ENCODE peak calls at places on chromosome 13, in eight cellular contexts. One of them, this sample, is unnamed.

GRCh38 chr13:96200810-96201209 is 110.9 kb downstream of the HS6ST3 start:
- DNase-seq in activated CD4-positive, alpha-beta T cell treated with anti-CD3 and anti-CD28 coated beads, Interleukin-2, amount 10 ng/mL, durations not matched to agents 24 days and 14 days: no peak
- DNase-seq in NCI-H1092 treated with DMSO at 0.1 percent for 48 hours: no peak
- DNase-seq in ELR: no peak
- DNase-seq in NCI-H1048: no peak
- DNase-seq in substantia nigra: no peak
- DNase-seq in effector CD4-positive, alpha-beta T cell: no peak
- DNase-seq in effector memory CD8-positive, alpha-beta T cell: no peak
- DNase-seq in this sample: no peak

GRCh38 chr13:43805681-43806128 is 18.9 kb upstream of the ENOX1 start:
- DNase-seq in ELR: peak
- DNase-seq in activated CD4-positive, alpha-beta T cell treated with anti-CD3 and anti-CD28 coated beads, Interleukin-2, amount 10 ng/mL, durations not matched to agents 24 days and 14 days: no peak
- DNase-seq in effector memory CD8-positive, alpha-beta T cell: no peak
- DNase-seq in NCI-H1048: no peak
- DNase-seq in NCI-H1092 treated with DMSO at 0.1 percent for 48 hours: no peak
- DNase-seq in effector CD4-positive, alpha-beta T cell: no peak
- DNase-seq in substantia nigra: no peak
- DNase-seq in this sample: peak

GRCh38 chr13:31046711-31047279 is 114.3 kb downstream of the TEX26 start:
- DNase-seq in effector CD4-positive, alpha-beta T cell: no peak
- DNase-seq in NCI-H1092 treated with DMSO at 0.1 percent for 48 hours: peak
- DNase-seq in NCI-H1048: no peak
- DNase-seq in ELR: peak
- DNase-seq in effector memory CD8-positive, alpha-beta T cell: no peak
- DNase-seq in activated CD4-positive, alpha-beta T cell treated with anti-CD3 and anti-CD28 coated beads, Interleukin-2, amount 10 ng/mL, durations not matched to agents 24 days and 14 days: no peak
- DNase-seq in substantia nigra: peak
- DNase-seq in this sample: no peak

GRCh38 chr13:73767747-73768315 is 366.4 kb downstream of the KLF12 start:
- DNase-seq in effector memory CD8-positive, alpha-beta T cell: peak
- DNase-seq in substantia nigra: no peak
- DNase-seq in activated CD4-positive, alpha-beta T cell treated with anti-CD3 and anti-CD28 coated beads, Interleukin-2, amount 10 ng/mL, durations not matched to agents 24 days and 14 days: peak
- DNase-seq in ELR: peak
- DNase-seq in NCI-H1048: no peak
- DNase-seq in effector CD4-positive, alpha-beta T cell: peak
- DNase-seq in NCI-H1092 treated with DMSO at 0.1 percent for 48 hours: peak
- DNase-seq in this sample: peak

GRCh38 chr13:23651439-23651838 is 81.2 kb downstream of the TNFRSF19 start:
- DNase-seq in effector CD4-positive, alpha-beta T cell: no peak
- DNase-seq in activated CD4-positive, alpha-beta T cell treated with anti-CD3 and anti-CD28 coated beads, Interleukin-2, amount 10 ng/mL, durations not matched to agents 24 days and 14 days: no peak
- DNase-seq in effector memory CD8-positive, alpha-beta T cell: no peak
- DNase-seq in ELR: no peak
- DNase-seq in NCI-H1092 treated with DMSO at 0.1 percent for 48 hours: no peak
- DNase-seq in substantia nigra: no peak
- DNase-seq in NCI-H1048: no peak
- DNase-seq in this sample: no peak

GRCh38 chr13:44921931-44922758 is 67.1 kb downstream of the NUFIP1 start:
- DNase-seq in effector memory CD8-positive, alpha-beta T cell: no peak
- DNase-seq in NCI-H1092 treated with DMSO at 0.1 percent for 48 hours: peak
- DNase-seq in activated CD4-positive, alpha-beta T cell treated with anti-CD3 and anti-CD28 coated beads, Interleukin-2, amount 10 ng/mL, durations not matched to agents 24 days and 14 days: no peak
- DNase-seq in NCI-H1048: no peak
- DNase-seq in effector CD4-positive, alpha-beta T cell: no peak
- DNase-seq in ELR: peak
- DNase-seq in substantia nigra: no peak
- DNase-seq in this sample: peak

GRCh38 chr13:93151277-93151676 is 75.3 kb upstream of the GPC6 start:
- DNase-seq in effector memory CD8-positive, alpha-beta T cell: no peak
- DNase-seq in ELR: peak
- DNase-seq in NCI-H1048: no peak
- DNase-seq in substantia nigra: no peak
- DNase-seq in activated CD4-positive, alpha-beta T cell treated with anti-CD3 and anti-CD28 coated beads, Interleukin-2, amount 10 ng/mL, durations not matched to agents 24 days and 14 days: no peak
- DNase-seq in NCI-H1092 treated with DMSO at 0.1 percent for 48 hours: no peak
- DNase-seq in effector CD4-positive, alpha-beta T cell: no peak
- DNase-seq in this sample: peak

GRCh38 chr13:66071018-66071417 is 1159.1 kb downstream of the PCDH9 start:
- DNase-seq in NCI-H1092 treated with DMSO at 0.1 percent for 48 hours: no peak
- DNase-seq in ELR: no peak
- DNase-seq in NCI-H1048: no peak
- DNase-seq in effector memory CD8-positive, alpha-beta T cell: no peak
- DNase-seq in activated CD4-positive, alpha-beta T cell treated with anti-CD3 and anti-CD28 coated beads, Interleukin-2, amount 10 ng/mL, durations not matched to agents 24 days and 14 days: no peak
- DNase-seq in substantia nigra: no peak
- DNase-seq in effector CD4-positive, alpha-beta T cell: no peak
- DNase-seq in this sample: no peak

GRCh38 chr13:39577833-39578232 is 25.2 kb downstream of the LHFPL6 start:
- DNase-seq in activated CD4-positive, alpha-beta T cell treated with anti-CD3 and anti-CD28 coated beads, Interleukin-2, amount 10 ng/mL, durations not matched to agents 24 days and 14 days: no peak
- DNase-seq in substantia nigra: no peak
- DNase-seq in effector CD4-positive, alpha-beta T cell: no peak
- DNase-seq in NCI-H1092 treated with DMSO at 0.1 percent for 48 hours: no peak
- DNase-seq in NCI-H1048: no peak
- DNase-seq in ELR: no peak
- DNase-seq in effector memory CD8-positive, alpha-beta T cell: no peak
- DNase-seq in this sample: no peak

GRCh38 chr13:100378533-100378932 is 210.1 kb downstream of the GGACT start:
- DNase-seq in effector memory CD8-positive, alpha-beta T cell: no peak
- DNase-seq in effector CD4-positive, alpha-beta T cell: no peak
- DNase-seq in activated CD4-positive, alpha-beta T cell treated with anti-CD3 and anti-CD28 coated beads, Interleukin-2, amount 10 ng/mL, durations not matched to agents 24 days and 14 days: no peak
- DNase-seq in NCI-H1092 treated with DMSO at 0.1 percent for 48 hours: no peak
- DNase-seq in substantia nigra: no peak
- DNase-seq in ELR: no peak
- DNase-seq in NCI-H1048: no peak
- DNase-seq in this sample: no peak

GRCh38 chr13:96141032-96141431 is 51.1 kb downstream of the HS6ST3 start:
- DNase-seq in effector memory CD8-positive, alpha-beta T cell: no peak
- DNase-seq in activated CD4-positive, alpha-beta T cell treated with anti-CD3 and anti-CD28 coated beads, Interleukin-2, amount 10 ng/mL, durations not matched to agents 24 days and 14 days: no peak
- DNase-seq in ELR: peak
- DNase-seq in effector CD4-positive, alpha-beta T cell: no peak
- DNase-seq in NCI-H1092 treated with DMSO at 0.1 percent for 48 hours: no peak
- DNase-seq in NCI-H1048: no peak
- DNase-seq in substantia nigra: no peak
- DNase-seq in this sample: peak

GRCh38 chr13:31352467-31352866 is 152.7 kb downstream of the B3GLCT start:
- DNase-seq in NCI-H1048: no peak
- DNase-seq in NCI-H1092 treated with DMSO at 0.1 percent for 48 hours: no peak
- DNase-seq in effector memory CD8-positive, alpha-beta T cell: no peak
- DNase-seq in ELR: no peak
- DNase-seq in effector CD4-positive, alpha-beta T cell: no peak
- DNase-seq in activated CD4-positive, alpha-beta T cell treated with anti-CD3 and anti-CD28 coated beads, Interleukin-2, amount 10 ng/mL, durations not matched to agents 24 days and 14 days: no peak
- DNase-seq in substantia nigra: no peak
- DNase-seq in this sample: no peak

GRCh38 chr13:102877285-102877684 is 31.5 kb downstream of the ERCC5 start:
- DNase-seq in substantia nigra: no peak
- DNase-seq in effector CD4-positive, alpha-beta T cell: no peak
- DNase-seq in NCI-H1092 treated with DMSO at 0.1 percent for 48 hours: no peak
- DNase-seq in activated CD4-positive, alpha-beta T cell treated with anti-CD3 and anti-CD28 coated beads, Interleukin-2, amount 10 ng/mL, durations not matched to agents 24 days and 14 days: no peak
- DNase-seq in NCI-H1048: no peak
- DNase-seq in effector memory CD8-positive, alpha-beta T cell: no peak
- DNase-seq in ELR: peak
- DNase-seq in this sample: no peak

GRCh38 chr13:53276265-53276664 is 247.7 kb downstream of the OLFM4 start:
- DNase-seq in NCI-H1092 treated with DMSO at 0.1 percent for 48 hours: no peak
- DNase-seq in effector CD4-positive, alpha-beta T cell: no peak
- DNase-seq in substantia nigra: no peak
- DNase-seq in effector memory CD8-positive, alpha-beta T cell: no peak
- DNase-seq in ELR: no peak
- DNase-seq in activated CD4-positive, alpha-beta T cell treated with anti-CD3 and anti-CD28 coated beads, Interleukin-2, amount 10 ng/mL, durations not matched to agents 24 days and 14 days: no peak
- DNase-seq in NCI-H1048: no peak
- DNase-seq in this sample: no peak

GRCh38 chr13:101512650-101513049 is 60.2 kb downstream of the ITGBL1 start:
- DNase-seq in effector memory CD8-positive, alpha-beta T cell: no peak
- DNase-seq in ELR: peak
- DNase-seq in NCI-H1048: no peak
- DNase-seq in substantia nigra: no peak
- DNase-seq in activated CD4-positive, alpha-beta T cell treated with anti-CD3 and anti-CD28 coated beads, Interleukin-2, amount 10 ng/mL, durations not matched to agents 24 days and 14 days: no peak
- DNase-seq in effector CD4-positive, alpha-beta T cell: no peak
- DNase-seq in NCI-H1092 treated with DMSO at 0.1 percent for 48 hours: no peak
- DNase-seq in this sample: peak